ENCODE peak calls at places on chromosomes 7 and 10, in five cellular contexts. A, B, E, D and Y are unnamed samples.

GRCh38 chr7:116942503-116942902 is 10.8 kb upstream of the ST7 start:
- DNase-seq in B (no peak), E (no peak), A (no peak), D (no peak), Y (no peak)

GRCh38 chr10:88117227-88117626 is 253.8 kb downstream of the PTEN start:
- DNase-seq in A (no peak), E (no peak), B (no peak), D (no peak), Y (no peak)

GRCh38 chr10:37972396-37972795 is 4.1 kb downstream of the ZNF25 start:
- DNase-seq in B (no peak), D (no peak), E (no peak), A (no peak), Y (no peak)

GRCh38 chr10:101493782-101494281 is 94.2 kb downstream of the POLL start:
- DNase-seq in B (no peak), A (no peak), D (no peak), E (no peak), Y (no peak)

GRCh38 chr10:11835704-11836103 is 12.5 kb downstream of the PROSER2 start:
- DNase-seq in E (no peak), D (no peak), B (no peak), A (no peak), Y (no peak)

GRCh38 chr10:79242620-79243152 is 104.6 kb upstream of the PPIF start:
- DNase-seq in A (no peak), D (peak; percentile 87), B (peak; percentile 71), E (peak; percentile 75), Y (no peak)

GRCh38 chr10:29254123-29255046 is 34.5 kb upstream of the LYZL1 start:
- DNase-seq in A (no peak), D (no peak), E (no peak), B (no peak), Y (no peak)

GRCh38 chr10:103445366-103445765 is 6.8 kb downstream of the CALHM2 start:
- DNase-seq in B (no peak), A (no peak), E (no peak), D (no peak), Y (no peak)

GRCh38 chr7:43353902-43354301 is 229.0 kb upstream of the STK17A start:
- DNase-seq in A (no peak), E (no peak), D (no peak), B (no peak), Y (no peak)

GRCh38 chr7:110835209-110835608 is 255.7 kb upstream of the LRRN3 start:
- DNase-seq in D (no peak), A (no peak), B (no peak), E (no peak), Y (no peak)

GRCh38 chr7:3425087-3425486 is 124.0 kb downstream of the SDK1 start:
- DNase-seq in B (no peak), A (no peak), E (no peak), D (no peak), Y (no peak)

GRCh38 chr7:39527296-39527695 is 38.9 kb upstream of the YAE1 start:
- DNase-seq in D (no peak), A (no peak), E (no peak), B (no peak), Y (no peak)

GRCh38 chr10:107317592-107317991 is 153.1 kb upstream of the SORCS1 start:
- DNase-seq in D (no peak), E (no peak), A (no peak), B (no peak), Y (no peak)

GRCh38 chr7:30702200-30702599 is 19.9 kb upstream of the CRHR2 start:
- DNase-seq in E (no peak), D (no peak), B (no peak), A (no peak), Y (no peak)

GRCh38 chr10:11243425-11244222 is 226.0 kb downstream of the CELF2 start:
- DNase-seq in D (no peak), A (no peak), E (peak; percentile 42), B (no peak), Y (no peak)

GRCh38 chr7:50166997-50167961 is 74.2 kb upstream of the ZPBP start:
- DNase-seq in A (peak; percentile 22), E (no peak), B (no peak), D (no peak), Y (no peak)

GRCh38 chr10:371515-371914 is 236.3 kb downstream of the ZMYND11 start:
- DNase-seq in B (no peak), D (no peak), A (no peak), E (no peak), Y (peak; percentile 65)

GRCh38 chr10:6050801-6051445 is 11.2 kb downstream of the IL2RA start:
- DNase-seq in A (peak; percentile 72), D (peak; percentile 81), E (peak; percentile 36), B (peak; percentile 74), Y (no peak)

GRCh38 chr7:146004805-146005204 is 111.8 kb upstream of the CNTNAP2 start:
- DNase-seq in B (no peak), A (no peak), E (no peak), D (no peak), Y (no peak)

GRCh38 chr7:46321556-46322205 is 400.6 kb upstream of the IGFBP3 start:
- DNase-seq in B (no peak), E (no peak), A (no peak), D (no peak), Y (no peak)

GRCh38 chr7:40315277-40315676 is 180.5 kb downstream of the SUGCT start:
- DNase-seq in E (no peak), D (no peak), A (no peak), B (no peak), Y (no peak)

GRCh38 chr10:93073539-93074136 is at the start of gene CYP26A1:
- DNase-seq in E (no peak), B (no peak), A (no peak), D (no peak), Y (no peak)

GRCh38 chr7:7129381-7129780 is 53.0 kb upstream of the C1GALT1 start:
- DNase-seq in E (peak; percentile 15), B (no peak), D (no peak), A (no peak), Y (no peak)

GRCh38 chr10:49679480-49679893 is at the start of gene C10orf53:
- DNase-seq in E (peak; percentile 32), A (no peak), D (peak; percentile 65), B (peak; percentile 47), Y (no peak)

GRCh38 chr10:15427836-15428414 is 56.8 kb upstream of the FAM171A1 start:
- DNase-seq in D (no peak), B (no peak), E (peak; percentile 67), A (no peak), Y (no peak)

GRCh38 chr7:464712-465461 is 54.8 kb downstream of the PDGFA start:
- DNase-seq in D (peak; percentile 74), E (peak; percentile 84), A (no peak), B (no peak), Y (peak; percentile 81)

GRCh38 chr10:120208488-120208887 is 248.5 kb upstream of the PLPP4 start:
- DNase-seq in D (no peak), E (no peak), B (no peak), A (no peak), Y (no peak)

GRCh38 chr10:30353851-30354250 is 4.8 kb upstream of the MTPAP start:
- DNase-seq in A (no peak), B (no peak), E (peak; percentile 95), D (no peak), Y (no peak)

GRCh38 chr10:125773702-125774101 is 1.9 kb downstream of the MMP21 start:
- DNase-seq in E (no peak), D (no peak), A (no peak), B (no peak), Y (no peak)

GRCh38 chr10:124287791-124288190 is 130.9 kb downstream of the OAT start:
- DNase-seq in B (no peak), D (no peak), A (no peak), E (no peak), Y (peak; percentile 79)

GRCh38 chr10:74822101-74822500 is 4.3 kb upstream of the KAT6B start:
- DNase-seq in A (no peak), B (no peak), D (no peak), E (no peak), Y (no peak)

GRCh38 chr7:158782638-158783490 is 46.4 kb downstream of the ESYT2 start:
- DNase-seq in A (no peak), E (peak; percentile 37), B (peak; percentile 54), D (peak; percentile 76), Y (no peak)
- TF ChIP-seq CTCF in A (no peak), E (peak; percentile 29), B (peak; percentile 44), D (no peak), Y (peak; percentile 76)

GRCh38 chr7:18820981-18821380 is 296.5 kb downstream of the TWIST1 start:
- DNase-seq in A (no peak), E (no peak), D (no peak), B (no peak), Y (no peak)
- TF ChIP-seq CTCF in A (no peak), E (no peak), D (no peak), B (no peak), Y (no peak)

GRCh38 chr7:101127460-101128039 is 646 bp downstream of the SERPINE1 start:
- DNase-seq in E (no peak), A (no peak), B (no peak), D (no peak), Y (no peak)
- TF ChIP-seq CTCF in E (no peak), A (no peak), B (no peak), D (no peak), Y (no peak)

GRCh38 chr10:48215148-48215982 is 59.1 kb downstream of the FRMPD2 start:
- DNase-seq in B (no peak), E (peak; percentile 22), D (peak; percentile 61), A (no peak), Y (no peak)
- TF ChIP-seq CTCF in B (peak; percentile 55), E (peak; percentile 72), D (peak; percentile 34), A (peak; percentile 52), Y (peak; percentile 77)

DNA sequence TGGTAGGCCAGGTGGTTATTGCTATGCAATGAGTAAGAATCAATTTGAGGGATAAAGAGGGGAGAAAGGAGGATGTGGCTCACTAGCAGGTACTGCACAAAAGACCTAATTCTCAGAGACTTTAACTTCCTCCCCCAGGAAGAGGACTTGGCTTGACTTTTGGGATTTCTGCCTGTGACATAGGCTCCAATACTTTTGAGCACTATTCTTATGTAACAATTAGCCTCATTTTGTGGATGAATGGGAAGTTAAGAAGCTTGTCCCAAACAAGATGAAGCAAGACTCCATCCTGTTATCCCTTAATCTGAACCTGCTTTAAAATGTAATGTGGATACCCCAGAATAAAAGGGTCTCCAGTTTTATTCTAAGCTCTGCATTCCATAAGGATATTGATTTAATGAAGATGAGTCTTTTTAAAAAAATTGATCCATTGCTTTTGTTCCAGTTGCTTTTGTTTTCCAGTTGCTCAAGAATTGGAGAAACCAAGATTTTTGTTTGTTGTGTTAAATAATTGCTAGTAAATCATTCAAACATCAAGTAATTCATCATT is 218.5 kb downstream of the SNX13 start:
- DNase-seq in E (no peak), D (no peak), B (no peak), A (no peak), Y (no peak)
- TF ChIP-seq CTCF in E (no peak), D (no peak), B (no peak), A (no peak), Y (no peak)

DNA sequence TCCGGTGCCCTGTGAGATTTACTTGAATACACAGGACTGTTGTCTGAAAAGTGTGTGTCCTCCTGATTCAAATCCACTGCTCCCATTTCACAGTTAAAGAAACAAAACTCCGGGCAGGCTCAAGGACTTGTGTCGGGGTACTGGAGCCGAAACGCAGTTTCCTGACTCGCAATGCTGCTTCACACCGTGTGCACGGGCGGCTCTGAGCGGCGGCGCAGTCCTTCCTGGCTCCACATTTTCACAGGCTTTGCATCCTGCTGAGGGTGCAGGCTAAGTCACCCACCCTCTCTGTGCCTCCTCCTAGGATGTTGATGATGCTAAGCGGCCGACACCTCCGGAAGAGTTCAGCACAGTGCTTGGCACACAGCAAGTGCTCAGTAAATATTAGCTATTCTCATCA is 65.4 kb downstream of the SLIT1 start:
- DNase-seq in E (no peak), D (no peak), B (no peak), A (no peak), Y (no peak)
- TF ChIP-seq CTCF in E (no peak), D (no peak), B (no peak), A (no peak), Y (no peak)